ENCODE peak calls at places on chromosomes 1 and 21, in five cellular contexts. A is naive thymus-derived CD4-positive, alpha-beta T cell; Z is fibroblast of the aortic adventitia; L is thoracic aorta; H is GM10248. I is an unnamed sample.

GRCh38 chr1:201365251-201365650 is 12.2 kb downstream of the TNNT2 start:
- DNase-seq in A (no peak), Z (no peak), L (no peak), H (no peak), I (no peak)

GRCh38 chr21:15065381-15066230 is 806 bp upstream of the NRIP1 start:
- DNase-seq in A (peak), Z (peak), L (peak), H (peak), I (peak)

GRCh38 chr1:7386226-7387052 is 384.7 kb upstream of the VAMP3 start:
- DNase-seq in A (peak), Z (no peak), L (no peak), H (no peak), I (peak)

GRCh38 chr21:44012474-44013379 is 618 bp downstream of the TRAPPC10 start:
- DNase-seq in A (peak), Z (peak), L (no peak), H (peak), I (no peak)

GRCh38 chr1:204435246-204435885 is 23.7 kb upstream of the PPP1R15B start:
- DNase-seq in A (no peak), Z (peak), L (no peak), H (no peak), I (peak)

GRCh38 chr1:183082650-183083049 is 59.4 kb downstream of the LAMC1 start:
- DNase-seq in A (no peak), Z (no peak), L (no peak), H (no peak), I (no peak)

GRCh38 chr1:28301368-28302174 is 27.3 kb upstream of the MED18 start:
- DNase-seq in A (no peak), Z (peak), L (no peak), H (no peak), I (no peak)

GRCh38 chr1:199551967-199552565 is 475.4 kb upstream of the NR5A2 start:
- DNase-seq in A (no peak), Z (peak), L (no peak), H (peak), I (peak)

GRCh38 chr1:17494114-17494729 is 45.3 kb upstream of the ARHGEF10L start:
- DNase-seq in A (peak), Z (peak), L (no peak), H (peak), I (peak)

GRCh38 chr1:26574018-26574417 is 44.5 kb downstream of the RPS6KA1 start:
- DNase-seq in A (no peak), Z (no peak), L (no peak), H (no peak), I (no peak)

GRCh38 chr1:26838474-26839338 is 12.2 kb downstream of the ZDHHC18 start:
- DNase-seq in A (no peak), Z (no peak), L (no peak), H (peak), I (no peak)

GRCh38 chr1:227069490-227069889 is 129.4 kb downstream of the COQ8A start:
- DNase-seq in A (no peak), Z (no peak), L (no peak), H (no peak), I (no peak)

GRCh38 chr1:41775961-41776585 is 142.6 kb downstream of the HIVEP3 start:
- DNase-seq in A (no peak), Z (no peak), L (no peak), H (no peak), I (no peak)

GRCh38 chr1:234437423-234438171 is 41.4 kb downstream of the TARBP1 start:
- DNase-seq in A (no peak), Z (peak), L (no peak), H (no peak), I (no peak)

GRCh38 chr1:246450485-246451251 is 56.4 kb downstream of the SMYD3 start:
- DNase-seq in A (no peak), Z (peak), L (no peak), H (peak), I (peak)

GRCh38 chr1:95171270-95172245 is 54.4 kb downstream of the TLCD4 start:
- DNase-seq in A (no peak), Z (no peak), L (no peak), H (no peak), I (no peak)

GRCh38 chr1:153506831-153507413 is 28.9 kb downstream of the S100A6 start:
- DNase-seq in A (no peak), Z (peak), L (peak), H (no peak), I (peak)

GRCh38 chr1:41656088-41656487 is 171.6 kb upstream of the EDN2 start:
- DNase-seq in A (no peak), Z (no peak), L (no peak), H (no peak), I (no peak)

GRCh38 chr1:67559222-67559700 is 125.7 kb upstream of the GADD45A start:
- DNase-seq in A (no peak), Z (peak), L (no peak), H (no peak), I (peak)

GRCh38 chr1:23394664-23395063 is 25.0 kb upstream of the ZNF436 start:
- DNase-seq in A (no peak), Z (peak), L (peak), H (no peak), I (peak)

GRCh38 chr1:41901551-41901950 is 17.2 kb downstream of the HIVEP3 start:
- DNase-seq in A (no peak), Z (no peak), L (no peak), H (no peak), I (no peak)

GRCh38 chr21:17730782-17731181 is 88.4 kb downstream of the C21orf91 start:
- DNase-seq in A (no peak), Z (no peak), L (no peak), H (no peak), I (no peak)

GRCh38 chr1:29583727-29584126 is 347.4 kb downstream of the PTPRU start:
- DNase-seq in A (no peak), Z (no peak), L (no peak), H (no peak), I (no peak)

I was measured in fibroblast of mammary gland.